ENCODE peak calls at places on chromosome 21, in six cellular contexts. V is A673, W is tibial nerve, Z is stomach, R is cardiac muscle cell, Q is body of pancreas. B is an unnamed sample. For H3K4me1, the result is how much of the 10 kb centered on the place peaks cover.

GRCh38 chr21:16708431-16708830 is 804.4 kb upstream of the CXADR start:
- DNase-seq in V (no peak), W (no peak), Z (no peak), R (no peak), Q (no peak), B (no peak)

GRCh38 chr21:28150778-28151177 is 841.9 kb downstream of the LTN1 start:
- DNase-seq in V (no peak), W (no peak), Z (no peak), R (no peak), Q (no peak), B (no peak)

GRCh38 chr21:31136891-31137290 is 98.6 kb upstream of the KRTAP19-8 start:
- DNase-seq in V (peak), W (no peak), Z (no peak), R (no peak), Q (peak), B (no peak)

GRCh38 chr21:35616090-35616489 is 444.2 kb downstream of the SETD4 start:
- DNase-seq in V (peak), W (no peak), Z (no peak), R (no peak), Q (no peak), B (no peak)

GRCh38 chr21:42818328-42818749 is 61.0 kb downstream of the WDR4 start:
- DNase-seq in V (peak), W (peak), Z (peak), R (peak), Q (peak), B (peak)

GRCh38 chr21:29477347-29477746 is 178.6 kb downstream of the BACH1 start:
- DNase-seq in V (no peak), W (no peak), Z (no peak), R (no peak), Q (no peak), B (no peak)

GRCh38 chr21:25428537-25428936 is 178.7 kb downstream of the MRPL39 start:
- DNase-seq in V (no peak), W (no peak), Z (no peak), R (no peak), Q (no peak), B (no peak)

GRCh38 chr21:21714396-21714795 is 716.2 kb downstream of the NCAM2 start:
- DNase-seq in V (peak), W (no peak), Z (no peak), R (no peak), Q (no peak), B (no peak)

GRCh38 chr21:18772404-18772803 is 368.8 kb upstream of the TMPRSS15 start:
- DNase-seq in V (no peak), W (no peak), Z (no peak), R (no peak), Q (no peak), B (no peak)

GRCh38 chr21:31557956-31558838 is 101.3 kb upstream of the SOD1 start:
- DNase-seq in V (peak), W (no peak), Z (no peak), R (no peak), Q (no peak), B (peak)

GRCh38 chr21:41135715-41136114 is 32.2 kb upstream of the BACE2 start:
- DNase-seq in V (no peak), W (no peak), Z (no peak), R (no peak), Q (no peak), B (no peak)

GRCh38 chr21:42125571-42126544 is 54.7 kb downstream of the UMODL1 start:
- DNase-seq in V (peak), W (no peak), Z (no peak), R (no peak), Q (peak), B (peak)

GRCh38 chr21:14403681-14404318 is 20.9 kb upstream of the HSPA13 start:
- DNase-seq in V (peak), W (no peak), Z (no peak), R (peak), Q (no peak), B (no peak)

GRCh38 chr21:44291936-44292811 is 6.5 kb downstream of the AIRE start:
- DNase-seq in V (no peak), W (no peak), Z (no peak), R (no peak), Q (no peak), B (peak)

GRCh38 chr21:18387994-18388393 is 15.6 kb downstream of the TMPRSS15 start:
- DNase-seq in V (peak), W (no peak), Z (no peak), R (no peak), Q (no peak), B (no peak)

GRCh38 chr21:25639922-25640670 is 1.0 kb downstream of the JAM2 start:
- DNase-seq in V (peak), W (peak), Z (no peak), R (peak), Q (no peak), B (peak)

GRCh38 chr21:43355925-43356289 is 71.0 kb downstream of the SIK1 start:
- DNase-seq in V (no peak), W (no peak), Z (no peak), R (peak), Q (no peak), B (no peak)

GRCh38 chr21:34922487-34922886 is 126.6 kb downstream of the RUNX1 start:
- DNase-seq in V (no peak), W (no peak), Z (no peak), R (no peak), Q (no peak), B (no peak)

GRCh38 chr21:35428489-35428888 is 379.4 kb upstream of the RUNX1 start:
- DNase-seq in V (no peak), W (no peak), Z (no peak), R (peak), Q (peak), B (peak)

GRCh38 chr21:27168084-27168483 is 201.2 kb upstream of the ADAMTS5 start:
- DNase-seq in V (no peak), W (no peak), Z (no peak), R (no peak), Q (no peak), B (no peak)

GRCh38 chr21:35649186-35649585 is 411.1 kb downstream of the SETD4 start:
- DNase-seq in V (no peak), W (no peak), Z (no peak), R (no peak), Q (no peak), B (no peak)

GRCh38 chr21:33425825-33426224 is 22.6 kb downstream of the IFNGR2 start:
- DNase-seq in V (no peak), W (no peak), Z (no peak), R (no peak), Q (no peak), B (no peak)

GRCh38 chr21:20023199-20023598 is 975.0 kb upstream of the NCAM2 start:
- DNase-seq in V (no peak), W (no peak), Z (no peak), R (no peak), Q (no peak), B (no peak)

GRCh38 chr21:17796037-17796403 is 23.1 kb downstream of the C21orf91 start:
- DNase-seq in V (no peak), W (no peak), Z (no peak), R (no peak), Q (no peak), B (no peak)

GRCh38 chr21:41074607-41075184 is 93.3 kb upstream of the BACE2 start:
- DNase-seq in V (no peak), W (no peak), Z (no peak), R (no peak), Q (no peak), B (no peak)

GRCh38 chr21:37237346-37237745 is 29.8 kb downstream of the VPS26C start:
- DNase-seq in V (no peak), W (no peak), Z (no peak), R (no peak), Q (no peak), B (no peak)
- H3K27ac ChIP-seq in V (no peak), W (no peak), Z (no peak), R (peak), Q (no peak), B (no peak)

GRCh38 chr21:36703626-36704280 is 4.8 kb downstream of the SIM2 start:
- DNase-seq in V (no peak), W (no peak), Z (no peak), R (no peak), Q (no peak), B (no peak)
- H3K4me1 ChIP-seq in V (under half), W (under half), Z (half or more), R (under half), Q (half or more), B (under half)

GRCh38 chr21:38987551-38988210 is 182.0 kb downstream of the ETS2 start:
- DNase-seq in V (no peak), W (no peak), Z (no peak), R (no peak), Q (no peak), B (peak)

GRCh38 chr21:38986460-38987395 is 181.0 kb downstream of the ETS2 start:
- DNase-seq in V (no peak), W (no peak), Z (no peak), R (no peak), Q (no peak), B (peak)

GRCh38 chr21:38984982-38985422 is 179.3 kb downstream of the ETS2 start:
- DNase-seq in V (peak), W (no peak), Z (no peak), R (no peak), Q (no peak), B (no peak)

GRCh38 chr21:38984568-38984967 is 178.8 kb downstream of the ETS2 start:
- DNase-seq in V (no peak), W (no peak), Z (no peak), R (no peak), Q (no peak), B (no peak)

DNA sequence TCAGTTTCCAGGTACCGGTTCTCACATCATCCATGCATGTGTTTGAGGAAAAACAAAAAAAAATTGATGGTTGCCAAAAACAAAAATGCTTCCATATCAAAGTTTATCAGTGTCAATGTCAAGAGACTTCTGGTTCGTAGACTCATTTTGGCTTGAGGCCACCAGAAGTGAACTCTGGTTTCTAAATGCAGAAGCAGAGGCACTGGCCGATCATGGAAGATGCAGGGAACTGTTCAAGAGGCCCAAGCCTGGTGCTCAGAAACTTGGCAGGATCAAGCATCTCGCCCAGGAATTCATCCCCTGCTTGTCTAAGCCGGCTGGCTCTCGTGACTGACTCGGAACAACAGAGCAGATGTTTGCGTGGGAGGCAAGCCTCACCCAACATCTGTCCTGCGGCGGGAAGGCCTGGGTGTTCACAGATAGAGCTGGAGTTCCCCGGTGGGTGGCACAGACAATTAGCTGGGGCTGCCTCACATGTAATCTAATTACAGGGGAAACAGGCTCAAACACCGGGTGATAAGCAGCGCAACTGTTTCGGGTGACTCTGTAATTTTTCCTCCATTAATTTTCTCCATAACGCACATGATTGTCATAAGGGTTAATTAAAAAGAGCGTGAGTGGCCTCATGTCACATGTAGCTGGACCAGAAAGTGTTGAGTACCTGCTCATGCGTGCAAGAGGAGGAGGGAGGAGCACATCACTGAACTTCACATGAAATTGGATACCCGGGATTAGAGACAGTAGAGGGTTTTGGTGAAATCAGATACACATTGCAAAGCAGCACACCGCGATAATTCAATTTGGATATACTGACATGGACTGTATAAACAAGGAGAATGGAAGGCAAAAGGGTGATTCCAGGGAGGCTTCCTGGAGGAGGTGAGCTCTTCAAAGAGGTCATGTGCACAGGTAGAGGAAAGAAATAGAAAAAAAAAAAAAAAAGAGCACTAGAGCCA is 180.0 kb downstream of the ETS2 start:
- DNase-seq in V (peak), W (peak), Z (peak), R (no peak), Q (peak), B (peak)
- H3K4me3 ChIP-seq in V (no peak), W (no peak), Z (no peak), R (no peak), Q (no peak), B (no peak)

DNA sequence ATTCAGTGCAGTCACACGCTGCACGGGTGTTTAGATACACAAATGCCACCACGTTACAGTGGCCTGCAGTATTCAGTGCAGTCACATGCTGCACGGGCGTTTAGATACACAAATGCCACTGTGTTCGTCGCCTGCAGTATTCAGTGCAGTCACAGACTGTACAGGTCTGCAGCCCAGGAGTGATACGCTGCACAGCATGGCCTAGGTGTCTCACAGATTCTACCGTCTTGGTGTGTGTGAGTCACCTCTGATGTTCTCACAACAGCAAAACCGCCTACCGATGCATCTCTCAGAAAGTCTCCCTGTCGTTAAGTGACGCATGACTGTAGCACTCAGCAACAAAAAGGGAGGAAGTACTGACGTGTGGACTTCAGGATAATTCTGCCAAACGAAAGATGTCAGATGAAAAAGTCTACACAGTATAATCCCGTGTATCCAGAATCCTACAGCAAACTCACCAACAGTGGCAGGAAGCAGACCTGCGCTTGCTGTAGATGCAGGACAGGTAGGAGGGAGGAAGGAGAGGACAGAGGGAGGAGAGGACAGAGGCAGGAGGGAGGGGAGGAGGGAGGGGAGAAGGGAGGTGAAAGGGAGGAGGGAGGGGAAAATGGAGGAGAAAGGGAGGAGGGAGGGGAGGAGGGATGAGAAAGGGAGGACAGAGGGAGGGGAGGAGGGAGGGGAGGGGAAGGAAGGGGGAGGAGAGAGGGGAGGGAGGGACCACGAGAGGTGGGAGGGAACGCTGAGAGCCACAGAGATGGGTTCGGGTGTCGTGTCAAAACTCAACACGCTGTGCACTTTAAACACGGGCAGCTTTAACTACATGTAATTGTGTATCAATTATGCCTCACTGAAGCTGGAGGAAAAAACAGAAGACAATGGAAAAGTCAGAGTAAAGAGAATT is 36.3 kb upstream of the PCBP3 start:
- DNase-seq in V (peak), W (no peak), Z (no peak), R (no peak), Q (no peak), B (peak)
- H3K27ac ChIP-seq in V (no peak), W (no peak), Z (no peak), R (no peak), Q (no peak), B (no peak)

B was measured in aorta.